ENCODE peak calls at places on chromosomes 2 and 18, in four cellular contexts. Z is RWPE2, Y is tibial nerve, N is AG04449. X is an unnamed sample.

GRCh38 chr2:120609826-120610395 is 125.8 kb upstream of the GLI2 start:
- DNase-seq in N (no peak), Z (no peak), Y (no peak), X (no peak)

GRCh38 chr2:98334439-98335078 is 11.7 kb upstream of the CNGA3 start:
- DNase-seq in N (peak), Y (no peak), Z (no peak), X (no peak)

GRCh38 chr2:158204741-158205165 is 103.1 kb downstream of the UPP2 start:
- DNase-seq in N (no peak), Z (no peak), Y (no peak), X (no peak)

GRCh38 chr18:10453885-10454772 is at the start of gene APCDD1:
- DNase-seq in N (no peak), Y (peak), Z (no peak), X (no peak)

GRCh38 chr2:65536596-65536995 is 104.2 kb upstream of the SPRED2 start:
- DNase-seq in Z (no peak), Y (no peak), N (no peak), X (no peak)

GRCh38 chr2:71678874-71679273 is 225.5 kb downstream of the DYSF start:
- DNase-seq in N (no peak), Z (no peak), Y (no peak), X (no peak)

GRCh38 chr2:206572725-206573124 is 69.6 kb upstream of the FAM237A start:
- DNase-seq in N (no peak), Z (no peak), Y (no peak), X (no peak)

GRCh38 chr2:12412898-12413305 is 303.8 kb upstream of the TRIB2 start:
- DNase-seq in N (no peak), Z (no peak), Y (no peak), X (peak)

GRCh38 chr2:214699236-214699635 is 110.2 kb downstream of the BARD1 start:
- DNase-seq in Y (no peak), Z (no peak), N (no peak), X (no peak)

GRCh38 chr2:237213325-237214040 is 127.8 kb downstream of the COPS8 start:
- DNase-seq in Z (no peak), N (no peak), Y (no peak), X (no peak)

GRCh38 chr2:75592028-75592427 is 31.3 kb upstream of the EVA1A start:
- DNase-seq in Y (no peak), Z (no peak), N (no peak), X (no peak)

GRCh38 chr2:134549104-134549503 is 169.7 kb downstream of the TMEM163 start:
- DNase-seq in Y (peak), N (peak), Z (no peak), X (no peak)

GRCh38 chr2:9769171-9770005 is 73.9 kb upstream of the TAF1B start:
- DNase-seq in Z (no peak), Y (no peak), N (no peak), X (peak)

GRCh38 chr2:64730551-64731305 is 77.0 kb upstream of the SERTAD2 start:
- DNase-seq in N (no peak), Y (peak), Z (no peak), X (peak)

GRCh38 chr2:132415256-132416079 is 1.1 kb upstream of the GPR39 start:
- DNase-seq in Y (peak), N (no peak), Z (no peak), X (no peak)

GRCh38 chr2:60794271-60794863 is 38.3 kb downstream of the PAPOLG start:
- DNase-seq in Y (no peak), N (no peak), Z (no peak), X (no peak)

GRCh38 chr2:49003206-49003605 is 151.1 kb downstream of the FSHR start:
- DNase-seq in Y (no peak), N (no peak), Z (no peak), X (no peak)

GRCh38 chr2:240916571-240917008 is 10.5 kb downstream of the CROCC2 start:
- DNase-seq in Z (peak), Y (peak), N (peak), X (no peak)

GRCh38 chr2:180761224-180761623 is 219.2 kb upstream of the UBE2E3 start:
- DNase-seq in Y (no peak), N (no peak), Z (no peak), X (no peak)

GRCh38 chr2:47784349-47784851 is 1.5 kb downstream of the MSH6 start:
- DNase-seq in N (no peak), Y (no peak), Z (no peak), X (no peak)

GRCh38 chr2:149645391-149645790 is 57.8 kb upstream of the MMADHC start:
- DNase-seq in Y (no peak), N (no peak), Z (no peak), X (no peak)

GRCh38 chr18:77016936-77017335 is 115.6 kb downstream of the MBP start:
- DNase-seq in Z (no peak), N (no peak), Y (peak), X (no peak)

GRCh38 chr2:16075045-16076012 is 135.0 kb downstream of the MYCN start:
- DNase-seq in Z (no peak), N (no peak), Y (no peak), X (no peak)

GRCh38 chr2:61172671-61173070 is 10.7 kb downstream of the C2orf74 start:
- DNase-seq in Z (no peak), N (no peak), Y (no peak), X (no peak)

GRCh38 chr2:96757477-96757860 is 3.2 kb upstream of the CNNM4 start:
- DNase-seq in Z (no peak), N (no peak), Y (no peak), X (no peak)

GRCh38 chr2:53058526-53058925 is 709.1 kb upstream of the CHAC2 start:
- DNase-seq in N (no peak), Z (no peak), Y (no peak), X (no peak)

GRCh38 chr18:24790347-24790746 is 329.9 kb downstream of the HRH4 start:
- DNase-seq in N (no peak), Z (no peak), Y (no peak), X (no peak)

GRCh38 chr18:3495691-3496090 is 45.7 kb downstream of the TGIF1 start:
- DNase-seq in Y (no peak), Z (no peak), N (no peak), X (no peak)

DNA sequence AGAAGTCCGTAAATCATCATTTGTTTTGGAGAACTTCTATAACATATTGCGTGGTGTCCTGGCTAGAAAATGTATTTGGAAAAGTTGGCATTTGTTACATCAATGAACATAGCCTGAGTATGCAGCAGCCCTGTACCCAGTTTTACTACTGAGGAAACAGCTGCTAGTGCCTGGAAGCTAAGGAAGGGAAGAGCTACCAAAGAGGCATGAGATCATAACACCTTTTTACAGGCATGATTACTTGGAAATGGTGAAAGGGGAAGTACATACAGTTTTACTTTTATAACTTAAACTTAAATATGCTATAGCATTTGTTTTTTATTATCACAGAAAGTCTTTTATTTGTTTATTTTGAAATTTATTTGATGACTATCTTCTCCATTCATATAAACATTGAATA is 128.4 kb upstream of the MC4R start:
- DNase-seq in Y (no peak), N (no peak), Z (no peak), X (no peak)
- TF ChIP-seq CTCF in Y (no peak), N (no peak), Z (no peak), X (no peak)

DNA sequence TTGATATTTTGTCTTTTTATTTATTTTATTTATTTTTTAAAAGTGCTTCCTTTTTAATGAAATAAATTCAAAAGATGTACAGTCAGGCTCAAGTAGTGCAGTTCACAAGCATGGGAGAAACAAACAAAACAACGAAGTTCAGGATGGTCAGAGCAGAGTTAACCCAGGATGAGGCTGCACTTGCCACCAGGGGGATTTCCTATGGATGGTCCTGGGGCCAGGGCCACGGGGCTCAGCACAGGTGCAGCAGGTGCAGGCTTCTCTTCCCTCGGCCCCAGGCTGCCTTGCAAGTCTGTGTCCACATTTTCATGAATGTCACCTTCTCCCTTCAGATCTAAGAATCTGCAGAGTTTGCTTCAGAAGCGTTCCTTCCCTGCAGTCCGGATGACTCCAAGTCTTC is 76.5 kb downstream of the CDCA7 start:
- DNase-seq in Y (no peak), N (no peak), Z (no peak), X (no peak)
- TF ChIP-seq CTCF in Y (no peak), N (no peak), Z (no peak), X (no peak)

DNA sequence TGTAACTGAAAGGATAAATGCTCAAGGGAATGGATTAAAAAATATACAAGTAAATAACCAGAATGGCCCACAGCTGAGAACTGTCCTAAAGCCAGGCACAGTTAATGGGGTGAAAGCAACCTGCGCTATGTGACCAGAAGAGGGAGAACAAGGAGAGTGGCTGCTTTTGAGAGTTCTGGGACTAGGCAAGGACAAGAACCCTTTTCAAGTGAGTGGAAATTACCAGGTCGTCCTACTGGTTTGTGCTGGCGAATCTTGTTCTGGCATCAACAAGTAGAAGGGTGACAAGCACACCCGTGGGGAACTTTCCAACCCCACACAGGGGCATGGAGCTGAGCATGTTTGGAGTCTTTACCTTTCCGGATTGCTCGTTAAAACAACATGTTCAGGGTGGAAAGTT is 82.8 kb downstream of the TMEM17 start:
- DNase-seq in Z (no peak), N (no peak), Y (no peak), X (no peak)
- TF ChIP-seq CTCF in Z (peak), N (peak), Y (no peak), X (no peak)

GRCh38 chr2:28134262-28134812 is 243.8 kb downstream of the BABAM2 start:
- DNase-seq in Z (no peak), N (no peak), Y (peak), X (peak)
- TF ChIP-seq CTCF in Z (no peak), N (no peak), Y (no peak), X (no peak)

GRCh38 chr2:26922638-26923466 is 47.6 kb upstream of the MAPRE3 start:
- DNase-seq in Z (no peak), Y (peak), N (no peak), X (peak)
- TF ChIP-seq CTCF in Z (peak), Y (peak), N (peak), X (peak)